ENCODE peak calls at places on chromosomes 6 and 20, in six cellular contexts. G is endothelial cell of umbilical vein, D is adrenal gland, E is stomach, A is A549, X is breast epithelium. P is an unnamed sample.

GRCh38 chr6:28941681-28942448 is 18.1 kb upstream of the TRIM27 start:
- DNase-seq in G (no peak), D (no peak), E (no peak), A (no peak), X (no peak), P (no peak)

GRCh38 chr6:129719692-129720091 is 9.7 kb upstream of the ARHGAP18 start:
- DNase-seq in G (no peak), D (no peak), E (no peak), A (no peak), X (no peak), P (no peak)

GRCh38 chr6:44672838-44673237 is 285.3 kb downstream of the CDC5L start:
- DNase-seq in G (no peak), D (no peak), E (no peak), A (no peak), X (no peak), P (no peak)

GRCh38 chr6:26249959-26250805 is 114.8 kb upstream of the BTN3A2 start:
- DNase-seq in G (peak; percentile 87), D (peak; percentile 71), E (peak; percentile 59), A (peak; percentile 82), X (peak; percentile 77), P (peak; percentile 43)

GRCh38 chr20:38748863-38749153 is 548 bp downstream of the ACTR5 start:
- DNase-seq in G (no peak), D (no peak), E (no peak), A (peak; percentile 15), X (no peak), P (no peak)

GRCh38 chr20:24460712-24461111 is 8.7 kb upstream of the SYNDIG1 start:
- DNase-seq in G (no peak), D (no peak), E (no peak), A (no peak), X (no peak), P (no peak)

GRCh38 chr20:4835244-4836177 is 113.8 kb downstream of the PRND start:
- DNase-seq in G (no peak), D (peak; percentile 39), E (no peak), A (no peak), X (peak; percentile 71), P (peak; percentile 58)

GRCh38 chr6:31615748-31616147 is 714 bp downstream of the AIF1 start:
- DNase-seq in G (no peak), D (no peak), E (no peak), A (no peak), X (no peak), P (no peak)

GRCh38 chr20:7505835-7506221 is 434.4 kb downstream of the HAO1 start:
- DNase-seq in G (no peak), D (no peak), E (no peak), A (no peak), X (no peak), P (no peak)

GRCh38 chr6:111129003-111129402 is 41.7 kb downstream of the SLC16A10 start:
- DNase-seq in G (no peak), D (peak; percentile 89), E (peak; percentile 76), A (no peak), X (no peak), P (peak; percentile 46)

GRCh38 chr6:34243901-34244884 is 4.6 kb downstream of the SMIM29 start:
- DNase-seq in G (peak; percentile 92), D (peak; percentile 85), E (peak; percentile 63), A (peak; percentile 91), X (no peak), P (peak; percentile 50)

GRCh38 chr20:19451591-19452295 is 239.3 kb downstream of the SLC24A3 start:
- DNase-seq in G (no peak), D (no peak), E (no peak), A (no peak), X (no peak), P (no peak)

GRCh38 chr20:15628954-15629353 is 944.3 kb downstream of the KIF16B start:
- DNase-seq in G (no peak), D (no peak), E (no peak), A (no peak), X (no peak), P (no peak)

GRCh38 chr6:147381734-147382133 is 126.8 kb upstream of the SAMD5 start:
- DNase-seq in G (no peak), D (no peak), E (no peak), A (no peak), X (no peak), P (no peak)

GRCh38 chr6:30741789-30742315 is 635 bp downstream of the FLOT1 start:
- DNase-seq in G (peak; percentile 90), D (no peak), E (no peak), A (no peak), X (no peak), P (no peak)

DNA sequence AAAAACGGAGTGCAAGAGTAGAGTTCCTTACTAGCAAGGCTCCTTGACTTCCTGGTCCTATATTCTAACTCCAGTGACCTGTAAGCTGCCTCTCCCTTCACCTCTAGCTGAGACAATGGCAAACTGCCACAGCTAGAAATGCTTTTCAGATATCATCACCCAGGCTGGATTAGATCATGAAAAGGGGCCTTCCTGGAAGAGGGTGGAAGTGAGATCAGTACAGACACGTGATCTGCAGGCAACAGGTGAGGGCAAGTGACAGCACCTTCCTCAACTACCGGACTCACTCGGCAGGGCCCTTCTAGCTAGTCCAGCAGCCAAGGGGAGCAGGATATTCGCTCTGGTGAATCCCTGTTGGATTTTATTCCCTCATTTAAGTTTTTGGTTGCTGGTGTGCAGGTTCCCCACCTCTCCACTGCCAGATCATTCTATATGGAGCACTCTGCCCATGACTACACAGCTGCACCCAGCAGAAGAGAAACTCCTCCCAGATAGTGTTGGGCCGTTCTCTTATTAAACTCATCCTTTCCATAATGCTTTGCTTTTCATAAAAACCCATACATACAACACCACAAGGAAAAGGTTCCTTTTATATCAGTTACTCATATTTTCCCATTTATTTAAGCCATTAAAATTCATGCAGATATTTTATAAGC is 26.4 kb upstream of the FAM83C start:
- DNase-seq in G (peak; percentile 74), D (peak; percentile 35), E (peak; percentile 61), A (peak; percentile 87), X (peak; percentile 30), P (no peak)
- H3K27ac ChIP-seq in G (peak overlapping the region; percentile 74), D (no peak overlapping the region), E (peak overlapping the region; percentile 75), A (peak overlapping the region; percentile 76), X (peak overlapping the region; percentile 76), P (no peak overlapping the region)

GRCh38 chr6:43019152-43019551 is 2.3 kb upstream of the RRP36 start:
- DNase-seq in G (no peak), D (no peak), E (no peak), A (no peak), X (no peak), P (no peak)

GRCh38 chr6:43020847-43021246 is 576 bp upstream of the RRP36 start:
- DNase-seq in G (no peak), D (no peak), E (no peak), A (no peak), X (no peak), P (no peak)

GRCh38 chr6:43020052-43020705 is 1.2 kb upstream of the RRP36 start:
- DNase-seq in G (no peak), D (no peak), E (no peak), A (no peak), X (no peak), P (no peak)

GRCh38 chr6:43016935-43017334 is 2.9 kb downstream of the KLHDC3 start:
- DNase-seq in G (no peak), D (no peak), E (no peak), A (no peak), X (no peak), P (peak; percentile 34)

DNA sequence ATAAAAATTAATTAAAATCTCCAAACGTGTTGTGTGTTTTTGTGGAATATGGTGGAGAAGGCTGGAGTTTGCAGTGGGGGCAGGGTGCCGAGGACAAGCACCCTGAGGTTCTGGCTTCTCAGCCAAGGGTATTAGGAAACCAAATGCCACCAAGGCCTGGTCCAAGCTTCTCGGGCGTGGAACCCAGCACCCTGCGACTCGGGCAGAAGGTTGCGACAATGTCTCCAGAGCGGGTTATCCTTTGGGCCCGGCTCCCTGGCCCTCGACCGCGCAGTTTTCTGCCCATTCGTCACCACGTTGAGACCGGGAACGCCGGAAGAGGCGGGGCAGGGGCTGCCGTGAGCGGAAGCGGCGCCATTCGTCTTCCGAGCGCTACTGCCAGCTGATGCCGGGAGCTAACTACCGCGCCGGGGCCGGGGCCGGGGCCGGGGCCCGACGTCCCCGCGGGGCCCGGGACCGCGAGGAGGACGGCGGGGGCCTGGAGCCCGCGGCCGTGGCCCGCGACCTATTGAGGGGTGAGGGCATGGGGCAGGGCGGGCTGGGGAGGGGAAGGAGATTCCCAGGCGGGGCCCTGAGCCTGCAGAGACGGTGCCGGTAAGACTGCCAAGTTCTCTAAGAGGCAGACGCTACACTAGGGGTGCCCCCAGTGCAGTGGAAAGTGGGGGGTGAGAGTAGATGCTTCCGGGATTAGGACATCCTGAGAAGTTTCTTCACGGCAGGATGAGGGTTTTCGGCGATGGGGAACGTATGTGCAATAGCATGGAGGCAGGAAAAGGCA is at the start of gene RRP36:
- DNase-seq in G (peak; percentile 67), D (peak; percentile 82), E (peak; percentile 81), A (peak; percentile 58), X (peak; percentile 47), P (peak; percentile 88)
- TF ChIP-seq POLR2A in G (peak; percentile 78), D (peak; percentile 57), E (no peak), A (peak; percentile 59), X (no peak), P (peak; percentile 47)

DNA sequence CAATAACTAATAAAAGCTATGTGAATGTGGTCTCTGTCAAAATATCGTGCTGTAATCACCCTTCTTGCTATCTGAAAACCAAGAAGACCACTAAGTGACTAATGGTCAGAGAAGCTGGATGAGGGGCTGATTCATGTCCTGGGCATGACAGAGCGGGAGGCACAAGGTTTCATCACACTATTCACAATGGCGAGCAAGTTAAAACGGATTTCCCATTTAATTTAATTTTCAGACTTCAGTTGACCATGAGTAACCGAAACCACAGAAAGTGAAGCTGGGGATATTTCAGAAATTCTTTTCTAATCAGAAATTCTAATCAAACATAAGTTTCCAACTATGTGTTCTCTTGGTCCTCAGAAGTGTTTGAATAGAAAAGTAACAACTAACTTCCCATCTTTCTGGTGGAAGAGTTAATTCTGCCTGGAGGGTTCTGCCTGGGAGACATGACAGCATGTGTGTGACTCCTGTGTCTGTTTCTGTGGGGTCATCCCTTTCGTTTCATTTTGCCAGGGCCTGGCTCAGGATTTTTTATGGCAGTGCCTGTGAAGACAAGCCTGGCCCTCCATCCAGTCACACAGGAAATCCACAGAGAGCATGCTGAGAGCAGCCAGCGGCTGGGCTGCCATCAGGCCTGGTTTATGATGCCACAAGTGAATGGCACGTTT is 98.9 kb downstream of the FAM120B start:
- DNase-seq in G (peak; percentile 80), D (no peak), E (no peak), A (no peak), X (no peak), P (no peak)
- H3K27ac ChIP-seq in G (peak overlapping the region; percentile 97), D (no peak overlapping the region), E (no peak overlapping the region), A (no peak overlapping the region), X (peak overlapping the region; percentile 34), P (no peak overlapping the region)

GRCh38 chr20:17710379-17711305 is 10.9 kb downstream of the BANF2 start:
- DNase-seq in G (no peak), D (no peak), E (no peak), A (no peak), X (no peak), P (peak; percentile 36)
- TF ChIP-seq POLR2A in G (no peak), D (no peak), E (no peak), A (no peak), X (no peak), P (no peak)

GRCh38 chr6:89974776-89975175 is 80.5 kb downstream of the GJA10 start:
- DNase-seq in G (no peak), D (no peak), E (no peak), A (no peak), X (no peak), P (no peak)
- H3K27ac ChIP-seq in G (no peak overlapping the region), D (no peak overlapping the region), E (no peak overlapping the region), A (no peak overlapping the region), X (no peak overlapping the region), P (peak overlapping the region; percentile 48)

P was measured in heart left ventricle.